ENCODE peak calls at places on chromosomes 12 and 14, in five cellular contexts. V is CD8-positive, alpha-beta T cell; G is tibial nerve; N is heart right ventricle; B is prostate gland. I is an unnamed sample. For H3K4me1, the result is how much of the 10 kb centered on the place peaks cover.

GRCh38 chr12:47722926-47723631 is 2.2 kb downstream of the ENDOU start:
- DNase-seq in B (no peak), V (no peak), G (no peak), N (no peak), I (no peak)

GRCh38 chr12:69059465-69060457 is 126.8 kb upstream of the CPM start:
- DNase-seq in G (no peak), V (no peak), N (no peak), B (no peak), I (no peak)

GRCh38 chr12:74790958-74791357 is 253.3 kb downstream of the ATXN7L3B start:
- DNase-seq in B (no peak), V (no peak), N (no peak), G (no peak), I (no peak)

GRCh38 chr12:111034911-111035577 is 114.7 kb upstream of the MYL2 start:
- DNase-seq in V (no peak), B (no peak), N (no peak), G (no peak), I (no peak)

GRCh38 chr14:59398841-59399240 is 66.3 kb downstream of the GPR135 start:
- DNase-seq in B (no peak), G (no peak), V (no peak), N (no peak), I (no peak)

GRCh38 chr12:91852646-91853045 is 293.0 kb downstream of the BTG1 start:
- DNase-seq in B (no peak), N (no peak), V (no peak), G (no peak), I (no peak)

GRCh38 chr12:106084048-106084671 is 54.6 kb downstream of the NUAK1 start:
- DNase-seq in N (no peak), V (no peak), B (no peak), G (no peak), I (no peak)

GRCh38 chr12:57175428-57176138 is 28.2 kb upstream of the LRP1-AS start:
- DNase-seq in B (peak), V (peak), G (peak), N (peak), I (peak)

GRCh38 chr12:24605466-24605865 is 343.4 kb downstream of the BCAT1 start:
- DNase-seq in G (no peak), V (no peak), B (no peak), N (no peak), I (no peak)

GRCh38 chr12:90896164-90896563 is 58.8 kb downstream of the CCER1 start:
- DNase-seq in G (no peak), V (no peak), N (no peak), B (no peak), I (no peak)

GRCh38 chr12:85923767-85924331 is 49.8 kb downstream of the NTS start:
- DNase-seq in N (no peak), V (no peak), B (no peak), G (no peak), I (no peak)

GRCh38 chr12:114888458-114888857 is 204.5 kb upstream of the TBX3 start:
- DNase-seq in G (no peak), B (no peak), N (no peak), V (no peak), I (no peak)

GRCh38 chr14:34331728-34332623 is 130.1 kb downstream of the SPTSSA start:
- DNase-seq in V (peak), B (peak), N (peak), G (peak), I (peak)

GRCh38 chr14:52277552-52277951 is 10.1 kb downstream of the PTGDR start:
- DNase-seq in B (no peak), V (no peak), N (no peak), G (no peak), I (no peak)

GRCh38 chr12:1796515-1797010 is 23.8 kb upstream of the LRTM2 start:
- DNase-seq in N (peak), G (no peak), V (peak), B (no peak), I (peak)

GRCh38 chr12:50042693-50043092 is 14.7 kb upstream of the ASIC1 start:
- DNase-seq in B (no peak), V (no peak), N (no peak), G (no peak), I (no peak)

GRCh38 chr12:43969882-43970281 is 134.0 kb downstream of the TMEM117 start:
- DNase-seq in B (no peak), G (no peak), V (no peak), N (no peak), I (no peak)

GRCh38 chr12:58452546-58452945 is 467.8 kb downstream of the LRIG3 start:
- DNase-seq in V (no peak), N (no peak), B (no peak), G (no peak), I (no peak)

GRCh38 chr12:234891-235415 is 21.0 kb upstream of the SLC6A12 start:
- DNase-seq in N (no peak), G (no peak), V (no peak), B (no peak), I (peak)

GRCh38 chr12:11228268-11228879 is 41.1 kb downstream of the PRB3 start:
- DNase-seq in V (peak), B (peak), G (no peak), N (no peak), I (no peak)

GRCh38 chr12:110561471-110562201 is 21.5 kb downstream of the PPTC7 start:
- DNase-seq in N (no peak), G (no peak), V (no peak), B (no peak), I (no peak)

GRCh38 chr14:59251811-59252771 is 63.6 kb downstream of the DAAM1 start:
- DNase-seq in G (no peak), V (no peak), B (no peak), N (no peak), I (no peak)

GRCh38 chr12:27491226-27491625 is 32.8 kb upstream of the PPFIBP1 start:
- DNase-seq in V (no peak), N (no peak), B (no peak), G (no peak), I (no peak)

GRCh38 chr14:96243785-96244184 is 12.2 kb upstream of the BDKRB1 start:
- DNase-seq in N (no peak), G (no peak), V (no peak), B (no peak), I (peak)

GRCh38 chr12:7542813-7543212 is 39.2 kb upstream of the CD163 start:
- DNase-seq in G (no peak), B (no peak), N (no peak), V (no peak), I (no peak)

GRCh38 chr12:19739195-19739776 is 300.0 kb downstream of the AEBP2 start:
- DNase-seq in N (no peak), B (peak), V (no peak), G (no peak), I (no peak)

GRCh38 chr14:74257078-74257987 is 18.1 kb downstream of the VSX2 start:
- DNase-seq in G (no peak), V (peak), B (peak), N (peak), I (peak)

GRCh38 chr14:91401751-91402150 is 15.9 kb downstream of the CCDC88C start:
- DNase-seq in V (no peak), B (no peak), N (no peak), G (no peak), I (no peak)

GRCh38 chr14:70917633-70918032 is 10.4 kb downstream of the PCNX1 start:
- DNase-seq in V (no peak), B (no peak), N (no peak), G (no peak), I (no peak)

GRCh38 chr12:18805516-18806248 is 67.8 kb downstream of the CAPZA3 start:
- DNase-seq in G (no peak), V (no peak), N (no peak), B (no peak), I (no peak)

GRCh38 chr12:84361651-84362551 is 550.7 kb downstream of the SLC6A15 start:
- DNase-seq in B (no peak), G (no peak), V (no peak), N (peak), I (peak)

GRCh38 chr12:131282292-131283080 is 328.8 kb downstream of the ADGRD1 start:
- DNase-seq in G (no peak), V (no peak), N (no peak), B (no peak), I (peak)

GRCh38 chr12:130703733-130704375 is 12.2 kb downstream of the RIMBP2 start:
- DNase-seq in B (no peak), G (no peak), N (no peak), V (no peak), I (no peak)

GRCh38 chr14:106094654-106095189 is 568.3 kb downstream of the TMEM121 start:
- DNase-seq in G (no peak), B (no peak), N (no peak), V (no peak), I (no peak)

GRCh38 chr14:95832012-95832411 is 44.6 kb upstream of the TUNAR start:
- DNase-seq in B (no peak), N (no peak), G (no peak), V (no peak), I (no peak)

GRCh38 chr12:131424270-131424669 is 286.6 kb upstream of the SFSWAP start:
- DNase-seq in B (no peak), N (no peak), V (no peak), G (no peak), I (no peak)

GRCh38 chr14:95434161-95434560 is 82.3 kb downstream of the SYNE3 start:
- DNase-seq in G (no peak), B (no peak), N (no peak), V (no peak), I (no peak)

GRCh38 chr14:63383776-63384367 is 65.1 kb upstream of the GPHB5 start:
- DNase-seq in V (peak), N (no peak), G (no peak), B (no peak), I (no peak)

GRCh38 chr12:68641138-68641537 is 30.4 kb downstream of the RAP1B start:
- DNase-seq in B (no peak), G (no peak), V (peak), N (no peak), I (no peak)

GRCh38 chr14:30994681-30995620 is 30.5 kb upstream of the AP4S1 start:
- DNase-seq in G (no peak), V (no peak), N (no peak), B (no peak), I (no peak)

GRCh38 chr14:30995674-30996073 is 29.8 kb upstream of the AP4S1 start:
- DNase-seq in G (no peak), V (no peak), N (no peak), B (no peak), I (no peak)

GRCh38 chr14:30999038-30999773 is 26.2 kb upstream of the AP4S1 start:
- DNase-seq in N (no peak), G (no peak), V (no peak), B (no peak), I (no peak)

GRCh38 chr14:30998100-30998706 is 27.2 kb upstream of the AP4S1 start:
- DNase-seq in G (no peak), N (no peak), B (no peak), V (no peak), I (no peak)

GRCh38 chr14:30996892-30997659 is 28.4 kb upstream of the AP4S1 start:
- DNase-seq in B (no peak), V (no peak), N (no peak), G (no peak), I (no peak)
- H3K4me1 ChIP-seq in B (under half), V (under half), N (half or more), G (under half), I (under half)

DNA sequence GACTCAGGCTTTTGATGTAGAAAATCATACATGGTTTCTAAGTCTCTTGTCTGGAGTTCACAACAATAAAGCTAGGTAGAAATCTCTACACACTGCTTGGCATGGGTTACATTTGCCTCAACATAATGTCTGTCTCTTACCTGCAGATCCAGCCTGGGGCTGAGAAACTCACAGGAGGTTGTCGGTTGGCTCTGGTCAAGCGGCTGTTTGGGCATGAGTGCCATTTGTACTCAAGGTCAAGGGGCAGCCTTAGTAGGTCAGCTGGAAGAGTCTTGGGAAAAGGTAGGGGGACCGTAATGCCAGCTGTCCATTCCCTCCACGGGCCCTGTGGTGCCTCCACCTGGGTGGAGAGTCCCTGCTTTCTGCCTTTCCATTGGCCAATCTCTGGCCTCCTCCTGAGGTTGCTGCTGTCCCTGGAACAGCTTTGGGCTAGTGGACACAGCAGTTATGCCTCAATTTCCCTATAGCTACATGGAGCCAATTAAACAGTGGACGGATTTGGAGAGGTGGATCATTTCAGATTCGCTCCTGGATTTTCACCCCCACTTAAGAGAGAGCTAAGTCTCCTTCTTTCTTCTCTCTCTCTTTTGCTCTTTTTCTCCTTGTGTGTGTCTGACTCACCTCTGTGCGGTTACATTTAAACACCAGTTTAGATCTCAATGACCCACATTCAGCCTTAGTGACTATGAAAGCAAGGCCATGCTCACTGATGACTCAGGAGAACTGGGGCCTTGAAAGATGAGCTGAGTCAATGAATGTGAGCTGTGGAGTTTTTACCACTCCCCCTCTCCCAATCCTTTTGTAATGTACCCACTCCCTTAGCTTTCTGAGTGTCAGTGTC is 132.8 kb upstream of the HIF1A start:
- DNase-seq in G (no peak), B (no peak), N (no peak), V (no peak), I (no peak)
- H3K4me3 ChIP-seq in G (no peak), B (no peak), N (no peak), V (no peak), I (no peak)

GRCh38 chr12:124425667-124426066 is 130.8 kb downstream of the RFLNA start:
- DNase-seq in B (no peak), G (no peak), V (no peak), N (peak), I (no peak)
- H3K4me1 ChIP-seq in B (under half), G (under half), V (under half), N (half or more), I (half or more)

GRCh38 chr12:3083949-3084348 is 6.8 kb downstream of the TSPAN9 start:
- DNase-seq in N (peak), B (no peak), G (no peak), V (no peak), I (no peak)
- H3K4me3 ChIP-seq in N (peak), B (no peak), G (no peak), V (no peak), I (no peak)

GRCh38 chr14:68249534-68250517 is 430.2 kb downstream of the RAD51B start:
- DNase-seq in G (no peak), B (no peak), V (no peak), N (no peak), I (no peak)
- H3K4me1 ChIP-seq in G (half or more), B (under half), V (under half), N (half or more), I (half or more)

DNA sequence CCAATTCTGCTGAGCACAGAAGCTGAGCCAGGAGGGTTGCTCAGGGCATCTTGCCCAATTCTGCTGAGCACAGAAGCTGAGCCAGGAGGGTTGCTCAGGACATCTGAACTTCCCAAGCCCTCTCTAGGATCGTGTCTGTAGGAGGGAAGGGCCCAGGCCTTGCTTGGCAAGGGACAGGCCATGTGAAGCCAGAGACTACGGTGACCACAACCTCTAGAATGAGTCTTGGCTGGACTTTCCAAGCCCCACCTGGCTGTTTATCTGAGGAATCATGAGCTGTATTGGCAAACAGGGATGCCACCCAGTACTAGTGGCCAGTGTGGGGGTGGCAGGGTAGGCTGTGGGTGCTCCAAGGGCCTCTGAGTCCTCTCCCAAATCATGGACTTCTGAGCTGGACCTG is 7.7 kb upstream of the SERPINA6 start:
- DNase-seq in V (no peak), N (no peak), G (no peak), B (no peak), I (no peak)
- H3K4me3 ChIP-seq in V (no peak), N (no peak), G (no peak), B (no peak), I (no peak)

GRCh38 chr12:16950041-16950677 is 344.2 kb upstream of the LMO3 start:
- DNase-seq in B (no peak), V (no peak), N (no peak), G (no peak), I (no peak)

GRCh38 chr12:16949351-16949750 is 343.4 kb upstream of the LMO3 start:
- DNase-seq in B (no peak), V (no peak), N (no peak), G (no peak), I (no peak)

DNA sequence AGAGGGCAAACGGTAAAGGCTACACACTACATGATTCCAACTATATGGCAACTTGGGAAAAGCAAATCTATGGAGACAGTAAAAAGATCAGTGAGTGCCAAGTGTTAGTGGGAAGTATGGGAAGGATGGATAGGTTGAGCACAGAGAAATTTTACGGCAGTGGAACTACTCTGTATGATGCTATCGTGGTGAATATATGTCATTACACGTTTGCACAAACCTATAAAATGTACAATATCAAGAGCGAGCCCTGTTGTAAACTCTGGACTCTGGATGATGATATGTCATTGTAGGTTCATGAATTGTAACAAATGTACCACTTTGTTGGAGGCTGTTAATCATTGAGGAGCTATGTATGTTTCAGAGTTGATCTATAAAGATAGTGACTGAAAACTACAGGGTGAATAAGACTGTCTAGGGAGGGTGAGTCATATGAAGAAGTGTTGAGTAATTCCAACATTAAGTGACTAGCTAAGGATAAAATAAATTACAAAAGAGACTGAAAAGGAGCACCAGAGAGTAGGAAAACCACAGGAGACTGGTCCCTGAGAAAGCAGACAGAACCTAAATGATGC is 349.2 kb upstream of the LMO3 start:
- DNase-seq in G (no peak), N (no peak), V (no peak), B (no peak), I (no peak)
- H3K4me1 ChIP-seq in G (under half), N (under half), V (under half), B (under half), I (under half)

DNA sequence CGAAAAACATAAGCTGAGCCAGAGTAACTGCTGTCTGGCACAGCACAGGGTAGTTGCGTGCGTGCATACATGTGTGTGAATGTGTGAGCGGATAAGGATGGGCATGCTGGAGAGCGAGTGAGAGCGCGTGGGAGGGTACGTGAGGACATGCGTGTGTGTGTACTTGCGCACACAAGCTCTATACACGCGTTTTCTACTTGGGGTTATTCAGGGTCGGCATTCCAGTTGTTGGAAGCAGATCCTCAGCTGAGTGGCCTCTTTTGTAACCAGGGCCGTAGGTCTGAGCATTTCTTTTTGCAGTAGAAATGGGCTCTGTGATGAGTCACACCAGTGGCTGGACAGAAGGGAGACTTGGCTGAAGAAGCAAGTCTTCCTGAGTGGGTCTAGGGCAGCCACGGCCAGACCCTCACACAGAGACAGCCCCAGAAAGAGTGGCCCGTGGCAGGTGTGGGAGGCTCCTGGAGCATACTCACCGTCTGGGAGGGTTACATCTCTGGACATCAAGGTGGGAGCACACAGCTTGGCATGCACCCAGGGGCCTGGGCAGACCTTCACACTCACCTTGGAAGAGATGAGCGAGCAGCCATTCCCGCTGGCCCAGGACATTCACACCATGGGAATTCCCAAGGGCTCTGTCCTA is 78.0 kb downstream of the LRRC74A start:
- DNase-seq in B (no peak), V (no peak), G (no peak), N (peak), I (no peak)
- H3K4me3 ChIP-seq in B (no peak), V (no peak), G (no peak), N (no peak), I (no peak)